ENCODE peak calls at places on chromosomes 7 and 10, in five cellular contexts. F is colonic mucosa, Q is right lobe of liver, K is neuronal stem cell, A is heart right ventricle. C is an unnamed sample.
A peak's percentile ranks its signal among the peaks of the same experiment; 100 is the strongest.

GRCh38 chr10:77428776-77429395 is 208.7 kb downstream of the KCNMA1 start:
- DNase-seq in F (peak; percentile 29), Q (peak; percentile 43), K (no peak), A (no peak), C (peak; percentile 55)

GRCh38 chr7:72435913-72436480 is 23.9 kb upstream of the CALN1 start:
- DNase-seq in F (no peak), Q (no peak), K (no peak), A (no peak), C (no peak)

GRCh38 chr10:102102421-102102820 is 17.7 kb downstream of the LDB1 start:
- DNase-seq in F (no peak), Q (no peak), K (no peak), A (no peak), C (no peak)

GRCh38 chr10:101012525-101013364 is 13.1 kb downstream of the LZTS2 start:
- DNase-seq in F (peak; percentile 92), Q (peak; percentile 83), K (peak; percentile 77), A (peak; percentile 89), C (peak; percentile 90)

GRCh38 chr7:64181586-64181985 is 25.4 kb upstream of the ZNF735 start:
- DNase-seq in F (no peak), Q (no peak), K (no peak), A (no peak), C (peak; percentile 63)

GRCh38 chr10:30435068-30435422 is 1.1 kb downstream of the MAP3K8 start:
- DNase-seq in F (peak; percentile 53), Q (peak; percentile 56), K (no peak), A (no peak), C (peak; percentile 65)

GRCh38 chr7:11950281-11950680 is 118.3 kb upstream of the THSD7A start:
- DNase-seq in F (no peak), Q (no peak), K (no peak), A (no peak), C (peak; percentile 36)

GRCh38 chr10:68959695-68960524 is 3.9 kb downstream of the DDX21 start:
- DNase-seq in F (no peak), Q (no peak), K (no peak), A (no peak), C (no peak)

GRCh38 chr7:114944742-114945625 is 23.1 kb downstream of the MDFIC start:
- DNase-seq in F (peak; percentile 33), Q (no peak), K (peak; percentile 3), A (peak; percentile 64), C (no peak)

GRCh38 chr7:24880886-24881285 is 99.1 kb downstream of the OSBPL3 start:
- DNase-seq in F (no peak), Q (no peak), K (no peak), A (no peak), C (no peak)

GRCh38 chr7:66150471-66150870 is 35.8 kb downstream of the CRCP start:
- DNase-seq in F (peak; percentile 60), Q (peak; percentile 79), K (no peak), A (peak; percentile 44), C (no peak)

GRCh38 chr7:30941582-30942310 is 22.0 kb upstream of the GHRHR start:
- DNase-seq in F (no peak), Q (no peak), K (no peak), A (no peak), C (no peak)

GRCh38 chr10:42933454-42934340 is 143.2 kb upstream of the RET start:
- DNase-seq in F (peak; percentile 58), Q (peak; percentile 48), K (no peak), A (no peak), C (peak; percentile 82)

GRCh38 chr7:2928613-2929311 is 84.7 kb upstream of the GNA12 start:
- DNase-seq in F (no peak), Q (peak; percentile 38), K (no peak), A (no peak), C (peak; percentile 24)

GRCh38 chr10:50251309-50251850 is at the start of gene ASAH2:
- DNase-seq in F (no peak), Q (no peak), K (no peak), A (no peak), C (no peak)

GRCh38 chr7:157446322-157446721 is 109.5 kb downstream of the DNAJB6 start:
- DNase-seq in F (no peak), Q (peak; percentile 5), K (no peak), A (no peak), C (peak; percentile 56)

DNA sequence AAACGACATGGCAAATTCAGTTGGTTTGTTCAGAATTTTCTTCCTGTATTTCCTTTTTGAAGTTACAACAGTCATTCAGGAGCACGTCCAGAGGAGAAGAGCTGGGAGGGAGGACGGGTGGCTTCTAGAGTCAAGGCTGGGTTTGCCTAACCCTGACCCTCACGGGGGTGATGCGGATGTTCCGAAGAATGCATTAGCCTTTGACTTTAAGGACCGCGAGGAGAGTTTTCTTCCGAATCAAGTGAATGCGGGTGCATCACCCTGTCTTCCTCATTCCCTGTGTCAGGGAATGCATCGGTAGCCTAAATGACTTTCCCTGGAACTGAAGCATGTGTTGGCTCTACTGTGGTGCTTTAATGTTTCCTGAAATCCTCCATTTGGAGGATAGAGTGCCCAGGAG is 396.6 kb upstream of the GALNT17 start:
- DNase-seq in F (no peak), Q (no peak), K (no peak), A (no peak), C (no peak)
- H3K27ac ChIP-seq in F (no peak overlapping the region), Q (no peak overlapping the region), K (no peak overlapping the region), A (no peak overlapping the region), C (no peak overlapping the region)

GRCh38 chr7:135447783-135448182 is 62.1 kb downstream of the CNOT4 start:
- DNase-seq in F (no peak), Q (no peak), K (no peak), A (no peak), C (no peak)
- H3K27ac ChIP-seq in F (no peak overlapping the region), Q (no peak overlapping the region), K (no peak overlapping the region), A (no peak overlapping the region), C (no peak overlapping the region)

GRCh38 chr10:71468363-71469094 is 71.8 kb downstream of the CDH23 start:
- DNase-seq in F (no peak), Q (no peak), K (no peak), A (no peak), C (no peak)

GRCh38 chr10:71467161-71467560 is 70.4 kb downstream of the CDH23 start:
- DNase-seq in F (no peak), Q (no peak), K (no peak), A (no peak), C (no peak)

GRCh38 chr10:71465576-71466252 is 69.0 kb downstream of the CDH23 start:
- DNase-seq in F (no peak), Q (no peak), K (no peak), A (no peak), C (no peak)

GRCh38 chr10:71467569-71468362 is 71.0 kb downstream of the CDH23 start:
- DNase-seq in F (no peak), Q (no peak), K (no peak), A (no peak), C (no peak)

GRCh38 chr10:71466330-71466729 is 69.6 kb downstream of the CDH23 start:
- DNase-seq in F (no peak), Q (no peak), K (no peak), A (no peak), C (no peak)
- H3K27ac ChIP-seq in F (no peak overlapping the region), Q (no peak overlapping the region), K (no peak overlapping the region), A (no peak overlapping the region), C (no peak overlapping the region)

DNA sequence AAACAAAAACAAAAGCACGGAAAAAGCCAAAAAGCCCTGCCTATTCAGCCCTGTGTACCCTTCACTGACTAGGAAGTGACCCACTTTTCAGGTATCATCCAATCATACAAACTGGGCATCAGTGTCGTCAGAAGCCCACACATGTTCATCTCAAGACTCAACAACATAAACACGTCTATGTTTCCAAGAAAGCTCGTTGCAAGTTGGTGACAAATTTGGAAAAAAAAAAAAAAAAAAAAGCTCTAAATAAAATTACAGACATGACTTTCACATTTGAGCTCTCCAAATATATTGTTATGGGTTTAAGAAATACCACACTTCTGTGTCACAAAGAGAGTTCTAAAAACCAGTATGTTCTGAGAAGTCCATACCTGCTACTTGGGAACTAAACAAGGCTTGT is 204.7 kb upstream of the KLF14 start:
- DNase-seq in F (no peak), Q (no peak), K (no peak), A (no peak), C (no peak)
- H3K27ac ChIP-seq in F (peak overlapping the region; percentile 24), Q (no peak overlapping the region), K (no peak overlapping the region), A (peak overlapping the region; percentile 88), C (no peak overlapping the region)

GRCh38 chr7:70893422-70893821 is 238.5 kb upstream of the GALNT17 start:
- DNase-seq in F (no peak), Q (no peak), K (no peak), A (no peak), C (no peak)
- H3K27ac ChIP-seq in F (no peak overlapping the region), Q (no peak overlapping the region), K (no peak overlapping the region), A (no peak overlapping the region), C (no peak overlapping the region)

GRCh38 chr7:128773604-128774003 is 2.0 kb downstream of the OPN1SW start:
- DNase-seq in F (no peak), Q (no peak), K (no peak), A (no peak), C (no peak)

GRCh38 chr7:128777156-128778123 is 1.8 kb upstream of the OPN1SW start:
- DNase-seq in F (no peak), Q (no peak), K (no peak), A (no peak), C (no peak)

GRCh38 chr7:128775744-128776474 is at the start of gene OPN1SW:
- DNase-seq in F (no peak), Q (no peak), K (no peak), A (no peak), C (no peak)

GRCh38 chr7:128774921-128775320 is 673 bp downstream of the OPN1SW start:
- DNase-seq in F (no peak), Q (no peak), K (no peak), A (no peak), C (no peak)

DNA sequence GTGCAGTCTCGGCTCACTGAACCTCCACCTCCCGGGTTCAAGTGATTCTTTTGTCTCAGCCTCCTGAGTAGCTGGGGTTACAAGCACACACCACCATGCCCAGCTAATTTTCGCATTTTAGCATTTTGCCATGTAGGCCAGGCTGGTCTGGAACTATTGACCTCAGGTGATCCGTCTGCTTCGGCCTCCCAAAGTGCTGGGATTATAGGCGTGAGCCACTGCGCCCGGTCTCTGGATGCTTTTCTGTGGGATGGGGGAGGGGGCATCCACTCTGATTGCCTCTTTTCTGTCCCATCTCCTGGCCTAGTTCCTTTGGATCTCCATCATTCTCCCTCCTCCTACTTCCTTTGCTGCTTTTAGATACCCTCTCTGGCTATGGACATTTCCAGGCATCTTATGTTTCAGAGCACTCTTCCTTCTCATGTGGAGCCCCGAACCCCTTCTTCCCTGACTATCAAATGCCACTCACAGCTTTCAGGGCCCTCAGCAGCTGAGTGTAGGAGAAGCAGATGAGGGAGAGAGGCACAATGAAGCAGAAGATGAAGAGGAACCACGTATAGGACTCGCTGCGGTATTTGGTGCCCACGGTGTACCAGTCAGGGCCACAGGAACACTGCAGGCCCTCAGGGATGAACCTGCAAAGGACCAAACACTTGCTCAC is 1.4 kb downstream of the OPN1SW start:
- DNase-seq in F (no peak), Q (no peak), K (no peak), A (no peak), C (no peak)
- H3K27ac ChIP-seq in F (no peak overlapping the region), Q (no peak overlapping the region), K (no peak overlapping the region), A (no peak overlapping the region), C (no peak overlapping the region)

DNA sequence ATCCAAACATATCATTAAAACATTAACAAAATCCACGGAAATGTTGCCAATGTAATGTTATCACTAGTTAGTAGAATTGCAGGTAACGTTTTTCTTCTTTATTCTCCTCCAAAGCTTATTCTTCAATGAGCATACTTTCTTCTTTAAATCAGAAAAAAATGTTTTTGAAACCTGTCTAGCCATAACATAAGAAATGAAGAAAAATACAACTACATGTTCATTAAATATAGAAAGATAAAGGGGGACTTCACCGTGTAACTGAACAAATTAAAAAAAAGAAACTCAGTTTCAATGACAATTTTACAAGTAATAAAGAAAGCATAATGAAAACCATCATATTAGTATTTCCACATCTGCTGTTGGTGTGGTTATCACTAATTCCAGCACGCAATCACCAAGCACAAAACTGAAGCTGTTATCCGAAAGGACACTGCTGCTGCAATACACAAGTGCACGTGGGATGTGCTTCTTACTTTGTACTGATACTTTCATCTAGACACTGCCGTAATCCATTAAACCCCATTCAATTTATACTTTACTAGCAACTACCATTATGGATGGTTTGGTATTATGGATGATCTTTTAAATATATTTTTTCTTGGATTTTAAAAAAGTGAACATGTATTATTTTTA is 9.6 kb downstream of the ESYT2 start:
- DNase-seq in F (no peak), Q (no peak), K (no peak), A (no peak), C (no peak)
- H3K27ac ChIP-seq in F (peak overlapping the region; percentile 83), Q (peak overlapping the region; percentile 90), K (no peak overlapping the region), A (peak overlapping the region; percentile 91), C (peak overlapping the region; percentile 94)